ENCODE peak calls at places on chromosomes 1 and 21, in ten cellular contexts. E is amygdala, F is activated T-cell treated with anti-CD3 and anti-CD28 coated beads for 1 hour, T is nephron progenitor cell, J is heart right ventricle, Y is hepatic stellate cell, X is 8988T, N is C1 segment of cervical spinal cord, V is cardiac fibroblast, U is epithelial cell of esophagus. B is an unnamed sample.
A peak's percentile ranks its signal among the peaks of the same experiment; 100 is the strongest.

GRCh38 chr1:185645201-185645640 is 89.0 kb upstream of the HMCN1 start:
- DNase-seq in E (no peak), F (no peak), T (no peak), J (no peak), Y (no peak), X (no peak), N (no peak), V (peak; percentile 7), U (no peak), B (no peak)

GRCh38 chr1:53145942-53146708 is 3.7 kb upstream of the SLC1A7 start:
- DNase-seq in E (no peak), F (no peak), T (no peak), J (peak; percentile 30), Y (peak; percentile 98), X (peak; percentile 72), N (no peak), V (peak; percentile 99), U (peak; percentile 97), B (peak; percentile 53)

GRCh38 chr1:167090289-167090942 is at the start of gene GPA33:
- DNase-seq in E (no peak), F (no peak), T (no peak), J (no peak), Y (no peak), X (no peak), N (no peak), V (no peak), U (no peak), B (no peak)

GRCh38 chr21:31938330-31939301 is 65.8 kb downstream of the HUNK start:
- DNase-seq in E (no peak), F (no peak), T (no peak), J (no peak), Y (no peak), X (no peak), N (no peak), V (no peak), U (no peak), B (no peak)

GRCh38 chr1:221708987-221709386 is 32.9 kb downstream of the DUSP10 start:
- DNase-seq in E (peak; percentile 74), F (no peak), T (no peak), J (peak; percentile 9), Y (no peak), X (no peak), N (peak; percentile 45), V (peak; percentile 87), U (peak; percentile 70), B (peak; percentile 50)

GRCh38 chr1:89799495-89799894 is 21.3 kb upstream of the LRRC8D start:
- DNase-seq in E (no peak), F (no peak), T (no peak), J (no peak), Y (no peak), X (no peak), N (no peak), V (no peak), U (no peak), B (no peak)

GRCh38 chr1:162753001-162753658 is 37.4 kb upstream of the HSD17B7 start:
- DNase-seq in E (no peak), F (no peak), T (no peak), J (no peak), Y (no peak), X (no peak), N (no peak), V (no peak), U (no peak), B (no peak)

GRCh38 chr1:100734716-100735115 is 15.2 kb downstream of the VCAM1 start:
- DNase-seq in E (no peak), F (no peak), T (no peak), J (no peak), Y (peak; percentile 27), X (no peak), N (no peak), V (peak; percentile 46), U (peak; percentile 15), B (no peak)

GRCh38 chr1:171841050-171841910 is at the start of gene DNM3:
- DNase-seq in E (peak; percentile 86), F (peak; percentile 71), T (peak; percentile 88), J (peak; percentile 85), Y (peak; percentile 82), X (peak; percentile 85), N (peak; percentile 91), V (peak; percentile 75), U (peak; percentile 78), B (peak; percentile 90)

GRCh38 chr1:230772457-230773395 is 25.5 kb downstream of the CAPN9 start:
- DNase-seq in E (peak; percentile 71), F (no peak), T (no peak), J (peak; percentile 52), Y (peak; percentile 81), X (peak; percentile 46), N (peak; percentile 65), V (peak; percentile 74), U (peak; percentile 45), B (peak; percentile 65)

GRCh38 chr1:3471356-3472087 is 17.1 kb downstream of the ARHGEF16 start:
- DNase-seq in E (no peak), F (no peak), T (peak; percentile 66), J (peak; percentile 66), Y (peak; percentile 87), X (peak; percentile 69), N (no peak), V (peak; percentile 61), U (peak; percentile 51), B (peak; percentile 74)

GRCh38 chr1:235012436-235013210 is 116.0 kb downstream of the TOMM20 start:
- DNase-seq in E (no peak), F (no peak), T (no peak), J (no peak), Y (no peak), X (no peak), N (no peak), V (no peak), U (peak; percentile 74), B (no peak)

GRCh38 chr1:166166400-166166699 is 451 bp downstream of the FAM78B start:
- DNase-seq in E (no peak), F (no peak), T (no peak), J (no peak), Y (no peak), X (no peak), N (no peak), V (no peak), U (no peak), B (peak; percentile 33)

GRCh38 chr1:236394016-236394481 is at the start of gene EDARADD:
- DNase-seq in E (no peak), F (no peak), T (no peak), J (no peak), Y (no peak), X (no peak), N (no peak), V (peak; percentile 6), U (no peak), B (no peak)

GRCh38 chr1:25643962-25644361 is 27.4 kb downstream of the MAN1C1 start:
- DNase-seq in E (no peak), F (no peak), T (no peak), J (no peak), Y (no peak), X (no peak), N (no peak), V (no peak), U (no peak), B (no peak)

GRCh38 chr1:213154056-213154677 is 103.1 kb downstream of the RPS6KC1 start:
- DNase-seq in E (no peak), F (no peak), T (no peak), J (no peak), Y (no peak), X (no peak), N (no peak), V (no peak), U (peak; percentile 4), B (no peak)

GRCh38 chr1:226974544-226975258 is 34.6 kb downstream of the COQ8A start:
- DNase-seq in E (no peak), F (no peak), T (no peak), J (peak; percentile 71), Y (no peak), X (no peak), N (no peak), V (no peak), U (no peak), B (peak; percentile 78)

GRCh38 chr1:71561729-71562128 is 480.9 kb upstream of the ZRANB2 start:
- DNase-seq in E (no peak), F (no peak), T (no peak), J (no peak), Y (peak; percentile 14), X (no peak), N (no peak), V (peak; percentile 77), U (peak; percentile 47), B (no peak)

GRCh38 chr1:65027699-65028358 is 61.5 kb upstream of the JAK1 start:
- DNase-seq in E (no peak), F (no peak), T (no peak), J (peak; percentile 75), Y (no peak), X (no peak), N (no peak), V (peak; percentile 18), U (peak; percentile 53), B (peak; percentile 84)

GRCh38 chr1:169122976-169123375 is 16.5 kb downstream of the ATP1B1 start:
- DNase-seq in E (no peak), F (no peak), T (no peak), J (no peak), Y (no peak), X (no peak), N (no peak), V (no peak), U (no peak), B (no peak)

GRCh38 chr1:202107801-202108731 is 14.7 kb upstream of the GPR37L1 start:
- DNase-seq in E (no peak), F (no peak), T (no peak), J (peak; percentile 47), Y (no peak), X (no peak), N (no peak), V (no peak), U (peak; percentile 43), B (peak; percentile 67)

B was measured in left ventricle myocardium superior.